ENCODE peak calls at places on chromosomes 12 and 14, in five cellular contexts. B, N, E, M and C are unnamed samples.

GRCh38 chr12:95151821-95152220 is 65.4 kb downstream of the FGD6 start:
- DNase-seq in B (no peak), N (no peak), E (no peak), M (no peak), C (no peak)

GRCh38 chr12:44295958-44296623 is 460.2 kb downstream of the TMEM117 start:
- DNase-seq in B (no peak), N (no peak), E (no peak), M (no peak), C (no peak)

GRCh38 chr14:49940805-49941421 is 48.0 kb downstream of the ARF6 start:
- DNase-seq in B (no peak), N (no peak), E (no peak), M (no peak), C (no peak)

GRCh38 chr14:21317433-21317832 is 37.5 kb downstream of the RPGRIP1 start:
- DNase-seq in B (no peak), N (no peak), E (no peak), M (no peak), C (no peak)

GRCh38 chr12:104788848-104789271 is 169.2 kb downstream of the SLC41A2 start:
- DNase-seq in B (no peak), N (no peak), E (no peak), M (no peak), C (no peak)

GRCh38 chr12:92928431-92928961 is 599 bp downstream of the EEA1 start:
- DNase-seq in B (peak; percentile 17), N (peak; percentile 50), E (peak; percentile 75), M (peak; percentile 40), C (peak; percentile 55)

GRCh38 chr12:93962336-93962735 is 186.0 kb upstream of the PLXNC1 start:
- DNase-seq in B (no peak), N (no peak), E (no peak), M (no peak), C (no peak)

GRCh38 chr14:59283380-59283779 is 94.9 kb downstream of the DAAM1 start:
- DNase-seq in B (no peak), N (no peak), E (no peak), M (no peak), C (no peak)

GRCh38 chr12:20865873-20866272 is 55.4 kb downstream of the SLCO1B3 start:
- DNase-seq in B (no peak), N (no peak), E (no peak), M (no peak), C (no peak)

GRCh38 chr12:95240556-95240955 is 22.9 kb downstream of the VEZT start:
- DNase-seq in B (no peak), N (no peak), E (no peak), M (no peak), C (no peak)

GRCh38 chr14:93688239-93688666 is 100.0 kb downstream of the PRIMA1 start:
- DNase-seq in B (no peak), N (no peak), E (no peak), M (no peak), C (no peak)

GRCh38 chr14:69980457-69981414 is 101.5 kb downstream of the SMOC1 start:
- DNase-seq in B (no peak), N (no peak), E (no peak), M (no peak), C (no peak)

GRCh38 chr14:100017578-100017977 is 47.6 kb upstream of the EVL start:
- DNase-seq in B (no peak), N (no peak), E (no peak), M (no peak), C (no peak)

GRCh38 chr12:92340441-92341332 is 195.0 kb upstream of the BTG1 start:
- DNase-seq in B (no peak), N (no peak), E (no peak), M (no peak), C (no peak)

GRCh38 chr14:37122288-37122687 is 50.1 kb downstream of the SLC25A21 start:
- DNase-seq in B (no peak), N (no peak), E (no peak), M (no peak), C (no peak)

GRCh38 chr12:54654926-54655325 is 6.8 kb upstream of the DCD start:
- DNase-seq in B (no peak), N (no peak), E (no peak), M (no peak), C (no peak)

GRCh38 chr12:76666272-76666845 is 97.6 kb upstream of the ZDHHC17 start:
- DNase-seq in B (no peak), N (no peak), E (no peak), M (no peak), C (no peak)

GRCh38 chr14:102279688-102280348 is 25.1 kb downstream of the MOK start:
- DNase-seq in B (no peak), N (no peak), E (no peak), M (peak; percentile 23), C (no peak)

GRCh38 chr12:53766881-53767280 is 15.1 kb upstream of the CISTR start:
- DNase-seq in B (no peak), N (no peak), E (no peak), M (no peak), C (no peak)

GRCh38 chr14:80996049-80996901 is 40.9 kb downstream of the TSHR start:
- DNase-seq in B (no peak), N (peak; percentile 22), E (no peak), M (peak; percentile 35), C (peak; percentile 26)

GRCh38 chr14:79293482-79293881 is 917.8 kb downstream of the DIO2 start:
- DNase-seq in B (no peak), N (no peak), E (peak; percentile 72), M (no peak), C (no peak)

DNA sequence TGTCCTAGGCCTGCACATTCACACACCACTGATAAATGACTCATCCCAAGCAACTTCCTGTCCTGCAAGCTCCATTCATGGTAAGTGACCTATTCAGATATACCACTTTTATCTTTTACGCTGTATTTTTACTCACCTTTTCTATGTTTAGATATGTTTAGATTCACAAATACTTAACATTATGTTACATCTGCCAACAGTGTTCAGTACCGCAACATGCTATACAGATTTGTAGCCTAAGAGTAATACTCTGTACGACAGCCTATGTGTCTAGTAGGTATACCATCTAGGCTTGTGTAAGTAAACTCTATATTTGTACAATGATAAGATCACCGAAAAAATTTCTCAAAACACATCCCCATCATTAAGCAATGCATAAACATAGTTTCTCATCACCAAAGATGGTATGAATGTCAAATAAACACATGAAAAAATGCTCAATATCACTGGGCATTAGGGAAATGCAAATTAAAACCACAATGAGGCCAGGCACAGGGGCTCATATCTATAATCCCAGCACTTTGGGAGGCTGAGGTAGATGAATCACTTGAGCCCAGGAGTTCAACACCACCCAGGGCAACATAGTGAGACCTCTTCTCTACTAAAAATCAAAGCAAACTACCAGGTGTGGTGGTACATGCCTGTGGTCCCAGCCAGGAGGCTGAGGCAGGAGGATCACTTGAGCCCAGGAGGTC is 20.7 kb downstream of the ATXN2 start:
- DNase-seq in B (no peak), N (no peak), E (no peak), M (no peak), C (no peak)
- H3K36me3 ChIP-seq in B (no peaks in the 10 kb centered on the region), N (peaks cover 5% of the 10 kb centered on the region), E (no peaks in the 10 kb centered on the region), M (no peaks in the 10 kb centered on the region), C (no peaks in the 10 kb centered on the region)

DNA sequence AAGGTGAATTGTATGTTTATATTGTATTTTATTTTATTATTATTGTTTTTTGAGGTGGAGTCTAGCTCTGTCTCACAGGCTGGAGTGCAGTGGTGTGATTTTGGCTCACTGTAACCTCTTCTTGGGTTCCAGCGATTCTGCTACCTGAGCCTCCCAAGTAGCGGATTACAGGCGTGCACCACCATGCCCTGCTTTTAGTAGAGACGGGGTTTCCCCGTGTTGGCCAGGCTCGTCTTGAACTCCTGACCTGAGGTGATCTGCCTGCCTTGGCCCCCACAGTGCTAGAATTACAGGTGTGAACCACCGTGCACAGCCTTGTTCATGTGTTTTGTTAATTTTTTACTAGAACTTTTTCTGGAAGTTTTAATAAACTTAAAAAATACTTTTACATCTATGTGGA is 3.8 kb downstream of the ATF7IP start:
- DNase-seq in B (no peak), N (no peak), E (no peak), M (no peak), C (no peak)
- H3K4me3 ChIP-seq in B (no peak overlapping the region), N (no peak overlapping the region), E (no peak overlapping the region), M (no peak overlapping the region), C (no peak overlapping the region)

GRCh38 chr14:91350813-91351507 is 66.7 kb downstream of the CCDC88C start:
- DNase-seq in B (no peak), N (no peak), E (no peak), M (no peak), C (no peak)

GRCh38 chr14:91351508-91351853 is 66.1 kb downstream of the CCDC88C start:
- DNase-seq in B (no peak), N (no peak), E (no peak), M (no peak), C (no peak)

GRCh38 chr14:91350483-91350812 is 67.2 kb downstream of the CCDC88C start:
- DNase-seq in B (no peak), N (no peak), E (no peak), M (no peak), C (no peak)

GRCh38 chr14:91349481-91350074 is 68.0 kb downstream of the CCDC88C start:
- DNase-seq in B (no peak), N (no peak), E (no peak), M (no peak), C (no peak)

DNA sequence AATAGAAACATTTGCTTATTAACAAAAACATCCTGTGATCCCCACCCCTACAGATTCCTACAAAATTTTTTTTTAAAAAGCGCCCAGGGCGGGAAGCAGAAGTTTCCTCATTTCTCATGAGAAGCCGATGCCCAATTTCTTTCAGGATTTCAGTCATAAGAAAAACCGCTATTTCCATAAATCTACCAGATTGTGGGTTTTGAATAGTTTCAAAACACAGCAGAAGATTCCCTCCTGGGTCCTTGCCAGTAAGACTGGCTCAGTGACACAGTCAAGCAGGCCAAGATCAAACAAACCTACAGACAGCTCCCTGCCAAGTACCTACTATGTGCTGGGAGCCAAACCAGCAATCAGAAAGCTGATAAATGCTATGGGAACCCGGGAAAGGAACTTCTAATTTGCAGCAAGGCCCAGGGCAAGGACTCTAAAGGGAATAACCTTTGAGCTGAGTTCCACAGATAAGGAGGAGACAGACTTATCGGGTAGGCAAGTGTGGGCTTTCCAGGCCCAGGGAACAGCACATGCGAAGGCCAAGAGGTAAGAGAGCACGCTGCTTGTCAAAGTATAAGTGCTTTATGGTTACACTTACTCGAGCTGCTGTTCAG is 68.7 kb downstream of the CCDC88C start:
- DNase-seq in B (no peak), N (no peak), E (no peak), M (no peak), C (no peak)
- H3K4me1 ChIP-seq in B (peaks cover 13% of the 10 kb centered on the region), N (no peaks in the 10 kb centered on the region), E (peaks cover 26% of the 10 kb centered on the region), M (no peaks in the 10 kb centered on the region), C (peaks cover 78% of the 10 kb centered on the region)

GRCh38 chr14:24207104-24207543 is 1.6 kb downstream of the TSSK4 start:
- DNase-seq in B (no peak), N (no peak), E (peak; percentile 10), M (no peak), C (no peak)

GRCh38 chr14:24204163-24205146 is 1.0 kb upstream of the TSSK4 start:
- DNase-seq in B (no peak), N (no peak), E (peak; percentile 9), M (no peak), C (no peak)

GRCh38 chr14:24211311-24211710 is 2.0 kb downstream of the CHMP4A start:
- DNase-seq in B (no peak), N (no peak), E (peak; percentile 47), M (no peak), C (no peak)

GRCh38 chr14:24206260-24207103 is 986 bp downstream of the TSSK4 start:
- DNase-seq in B (no peak), N (no peak), E (peak; percentile 26), M (no peak), C (no peak)

DNA sequence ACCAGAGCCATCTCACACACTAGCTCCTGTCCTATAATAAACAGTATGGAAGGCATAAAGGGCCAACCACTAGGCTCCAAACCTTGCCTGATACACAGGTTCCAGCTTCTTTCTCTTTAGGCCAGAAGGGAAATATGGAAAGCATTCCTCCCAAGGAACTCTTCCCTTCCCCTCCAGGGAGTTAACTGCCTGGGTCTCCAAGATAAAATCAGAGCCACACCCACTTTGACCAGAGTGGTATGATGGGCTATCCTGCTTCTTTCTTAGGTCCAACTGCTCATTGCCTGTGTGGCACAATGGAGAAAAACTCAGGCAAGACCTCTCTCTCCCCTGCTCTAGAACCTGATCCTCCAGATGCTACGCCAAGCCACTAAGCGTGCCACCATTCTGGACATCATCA is 2.1 kb downstream of the TSSK4 start:
- DNase-seq in B (no peak), N (no peak), E (peak; percentile 21), M (no peak), C (no peak)
- H3K36me3 ChIP-seq in B (no peaks in the 10 kb centered on the region), N (peaks cover 61% of the 10 kb centered on the region), E (peaks cover 25% of the 10 kb centered on the region), M (peaks cover 3% of the 10 kb centered on the region), C (peaks cover 17% of the 10 kb centered on the region)